ENCODE peak calls at places on chromosomes 16 and 17, in five cellular contexts. P is gastrocnemius medialis; R is heart left ventricle; C is stimulated activated CD8-positive, alpha-beta memory T cell treated with anti-CD3 and anti-CD28 coated beads, Interleukin-7, amount 100 ng/mL, for 1 hour; W is endothelial cell. Y is an unnamed sample.

GRCh38 chr16:50274771-50275415 is 8.5 kb downstream of the ADCY7 start:
- DNase-seq in P (peak), R (no peak), C (no peak), W (no peak), Y (no peak)

GRCh38 chr16:68324780-68325357 is 14.1 kb downstream of the PRMT7 start:
- DNase-seq in P (peak), R (no peak), C (no peak), W (no peak), Y (no peak)

GRCh38 chr16:67278773-67279295 is 498 bp upstream of the PLEKHG4 start:
- DNase-seq in P (no peak), R (no peak), C (peak), W (no peak), Y (no peak)

GRCh38 chr16:64475627-64476351 is 646.1 kb downstream of the CDH11 start:
- DNase-seq in P (no peak), R (peak), C (no peak), W (no peak), Y (no peak)

GRCh38 chr17:4572131-4572530 is 11.8 kb upstream of the GGT6 start:
- DNase-seq in P (no peak), R (no peak), C (no peak), W (no peak), Y (no peak)

GRCh38 chr16:17346774-17347569 is 123.8 kb downstream of the XYLT1 start:
- DNase-seq in P (no peak), R (no peak), C (no peak), W (no peak), Y (no peak)

GRCh38 chr17:43816336-43817320 is 16.3 kb downstream of the MPP3 start:
- DNase-seq in P (no peak), R (no peak), C (no peak), W (no peak), Y (no peak)

GRCh38 chr16:70433456-70434103 is 5.3 kb downstream of the ST3GAL2 start:
- DNase-seq in P (peak), R (peak), C (no peak), W (no peak), Y (peak)

GRCh38 chr16:79665970-79666369 is 65.4 kb upstream of the MAF start:
- DNase-seq in P (no peak), R (no peak), C (no peak), W (no peak), Y (no peak)

GRCh38 chr17:55413825-55414489 is 7.7 kb downstream of the MMD start:
- DNase-seq in P (no peak), R (no peak), C (no peak), W (no peak), Y (no peak)

GRCh38 chr17:77565166-77565565 is 393.3 kb upstream of the TNRC6C start:
- DNase-seq in P (no peak), R (no peak), C (no peak), W (no peak), Y (no peak)

GRCh38 chr16:3401719-3402397 is 843 bp downstream of the ZNF174 start:
- DNase-seq in P (no peak), R (no peak), C (no peak), W (peak), Y (no peak)

GRCh38 chr17:42520540-42520951 is 15.5 kb upstream of the NAGLU start:
- DNase-seq in P (no peak), R (no peak), C (no peak), W (peak), Y (no peak)

GRCh38 chr16:23060458-23061320 is 88.6 kb downstream of the USP31 start:
- DNase-seq in P (peak), R (peak), C (peak), W (peak), Y (peak)

Y was measured in tibial artery.